ENCODE peak calls at places on chromosomes 12 and 14, in eight cellular contexts. Y, H, R, I, A, X, F and Q are unnamed samples.

GRCh38 chr14:36504805-36505192 is 15.2 kb downstream of the NKX2-1 start:
- DNase-seq in H (no peak), Y (no peak), F (no peak), X (no peak), I (no peak), A (no peak), R (no peak), Q (no peak)

GRCh38 chr14:70472253-70473159 is 20.5 kb downstream of the ADAM21 start:
- DNase-seq in I (no peak), X (no peak), H (no peak), Y (no peak), A (no peak), F (no peak), R (no peak), Q (no peak)

GRCh38 chr14:105412768-105413541 is 6.7 kb upstream of the MTA1 start:
- DNase-seq in Y (no peak), I (no peak), X (no peak), H (no peak), A (no peak), F (no peak), R (no peak), Q (no peak)

GRCh38 chr14:61558271-61558670 is 137.0 kb upstream of the HIF1A start:
- DNase-seq in H (no peak), I (no peak), Y (no peak), A (no peak), X (no peak), F (no peak), R (no peak), Q (peak; percentile 28)

GRCh38 chr12:57546438-57547365 is at the start of gene DCTN2:
- DNase-seq in I (peak; percentile 95), X (peak; percentile 95), R (peak; percentile 98), A (peak; percentile 94), Y (peak; percentile 97), H (peak; percentile 98), F (peak; percentile 97), Q (peak; percentile 82)

GRCh38 chr12:63844391-63845341 is at the start of gene SRGAP1:
- DNase-seq in F (peak; percentile 55), X (peak; percentile 31), H (peak; percentile 29), A (peak; percentile 87), R (peak; percentile 46), Y (peak; percentile 59), I (peak; percentile 79), Q (peak; percentile 27)

GRCh38 chr14:59075503-59075902 is 113.0 kb upstream of the DAAM1 start:
- DNase-seq in A (no peak), F (no peak), I (no peak), X (no peak), Y (no peak), H (no peak), R (no peak), Q (no peak)

GRCh38 chr12:118053071-118053985 is 7.7 kb downstream of the WSB2 start:
- DNase-seq in R (no peak), Y (no peak), I (no peak), A (no peak), X (no peak), H (no peak), F (no peak), Q (no peak)

GRCh38 chr14:77868552-77869300 is 68.8 kb downstream of the ADCK1 start:
- DNase-seq in F (no peak), A (no peak), H (no peak), X (no peak), I (no peak), R (no peak), Y (no peak), Q (no peak)

GRCh38 chr14:55802986-55803431 is 223.0 kb downstream of the KTN1 start:
- DNase-seq in F (peak; percentile 61), A (peak; percentile 64), Y (no peak), R (peak; percentile 67), H (no peak), I (no peak), X (no peak), Q (no peak)

GRCh38 chr12:53051881-53052412 is 2.1 kb downstream of the TNS2 start:
- DNase-seq in H (no peak), I (no peak), X (no peak), F (no peak), Y (peak; percentile 23), A (no peak), R (no peak), Q (no peak)

GRCh38 chr12:114769634-114770033 is 85.7 kb upstream of the TBX3 start:
- DNase-seq in H (no peak), F (no peak), X (no peak), Y (no peak), R (no peak), I (no peak), A (peak; percentile 63), Q (no peak)

GRCh38 chr14:105123981-105124836 is 44.4 kb downstream of the JAG2 start:
- DNase-seq in X (no peak), H (no peak), Y (no peak), I (peak; percentile 67), F (no peak), A (no peak), R (no peak), Q (no peak)

GRCh38 chr12:96015672-96016071 is 19.5 kb upstream of the HAL start:
- DNase-seq in X (peak; percentile 12), I (no peak), R (no peak), A (no peak), H (no peak), F (peak; percentile 28), Y (peak; percentile 48), Q (no peak)